ENCODE peak calls at places on chromosomes 5 and 9, in four cellular contexts. U, Z, S and Y are unnamed samples.

GRCh38 chr9:36149197-36149596 is 12.7 kb downstream of the GLIPR2 start:
- DNase-seq in U (peak), Z (no peak), S (peak), Y (no peak)

GRCh38 chr9:87662808-87663528 is 63.0 kb upstream of the CTSL start:
- DNase-seq in U (peak), Z (peak), S (peak), Y (no peak)

GRCh38 chr5:56569576-56569975 is 245.8 kb upstream of the MAP3K1 start:
- DNase-seq in U (peak), Z (no peak), S (no peak), Y (no peak)

GRCh38 chr5:172830275-172830799 is 3.7 kb upstream of the ERGIC1 start:
- DNase-seq in U (no peak), Z (no peak), S (no peak), Y (no peak)

GRCh38 chr9:35112257-35113020 is 3.2 kb downstream of the ATOSB start:
- DNase-seq in U (peak), Z (no peak), S (peak), Y (no peak)

GRCh38 chr9:12759767-12760166 is 15.1 kb upstream of the LURAP1L start:
- DNase-seq in U (no peak), Z (no peak), S (peak), Y (no peak)

GRCh38 chr9:96858018-96858573 is 3.8 kb upstream of the ZNF782 start:
- DNase-seq in U (peak), Z (no peak), S (peak), Y (no peak)

GRCh38 chr5:86525623-86526022 is 92.1 kb upstream of the COX7C start:
- DNase-seq in U (no peak), Z (no peak), S (no peak), Y (no peak)

GRCh38 chr5:5795074-5795779 is 372.8 kb downstream of the ICE1 start:
- DNase-seq in U (no peak), Z (no peak), S (no peak), Y (no peak)

GRCh38 chr5:103452666-103453065 is 109.9 kb downstream of the NUDT12 start:
- DNase-seq in U (peak), Z (no peak), S (peak), Y (no peak)

GRCh38 chr5:173613433-173614144 is 2.9 kb downstream of the BOD1 start:
- DNase-seq in U (no peak), Z (no peak), S (no peak), Y (no peak)

GRCh38 chr9:28212979-28213378 is 639.7 kb upstream of the C9orf72 start:
- DNase-seq in U (peak), Z (no peak), S (no peak), Y (no peak)

GRCh38 chr9:89481161-89481915 is 16.6 kb downstream of the SEMA4D start:
- DNase-seq in U (no peak), Z (no peak), S (no peak), Y (no peak)

GRCh38 chr9:35563791-35564197 is 41.3 kb upstream of the TESK1 start:
- DNase-seq in U (peak), Z (no peak), S (no peak), Y (no peak)

GRCh38 chr9:1362845-1363244 is 312.7 kb downstream of the DMRT2 start:
- DNase-seq in U (no peak), Z (no peak), S (no peak), Y (no peak)

GRCh38 chr5:136132087-136132486 is 558 bp upstream of the SMAD5 start:
- DNase-seq in U (no peak), Z (no peak), S (peak), Y (peak)

GRCh38 chr9:98241357-98242104 is 13.9 kb downstream of the TBC1D2 start:
- DNase-seq in U (no peak), Z (no peak), S (no peak), Y (no peak)